ENCODE peak calls at places on chromosomes 4 and X, in four cellular contexts. C is K562, T is GM12878, D is HCT116. B is an unnamed sample.

GRCh38 chrX:20248592-20249192 is 18.0 kb downstream of the RPS6KA3 start:
- DNase-seq in T (no peak), C (no peak), D (no peak), B (no peak)

GRCh38 chr4:56570041-56570440 is 64.5 kb downstream of the ARL9 start:
- DNase-seq in C (no peak), T (no peak), D (no peak), B (no peak)

GRCh38 chrX:22314211-22314610 is 41.5 kb downstream of the CBLL2 start:
- DNase-seq in C (no peak), T (no peak), D (no peak), B (no peak)

GRCh38 chrX:77962068-77962902 is 7.2 kb downstream of the PGAM4 start:
- DNase-seq in D (no peak), T (no peak), C (no peak), B (no peak)

GRCh38 chr4:88820723-88821368 is 123.2 kb upstream of the NAP1L5 start:
- DNase-seq in C (no peak), T (no peak), D (no peak), B (no peak)

GRCh38 chrX:150547511-150548115 is 20.8 kb upstream of the MTM1 start:
- DNase-seq in C (peak), T (no peak), D (no peak), B (no peak)

GRCh38 chrX:115040417-115040816 is 23.0 kb upstream of the IL13RA2 start:
- DNase-seq in C (no peak), D (no peak), T (no peak), B (no peak)

GRCh38 chrX:132389480-132389879 is 99.4 kb downstream of the MBNL3 start:
- DNase-seq in C (no peak), T (no peak), D (no peak), B (no peak)

GRCh38 chr4:10584042-10584441 is 100.5 kb downstream of the CLNK start:
- DNase-seq in D (no peak), C (no peak), T (peak), B (no peak)

GRCh38 chr4:85491527-85491926 is 16.6 kb downstream of the ARHGAP24 start:
- DNase-seq in T (no peak), C (no peak), D (no peak), B (no peak)

GRCh38 chrX:24023972-24024664 is 2.9 kb downstream of the KLHL15 start:
- DNase-seq in C (no peak), T (no peak), D (no peak), B (no peak)

GRCh38 chr4:38166082-38166481 is 205.9 kb downstream of the PTTG2 start:
- DNase-seq in T (no peak), C (no peak), D (no peak), B (no peak)

GRCh38 chr4:107939307-107939706 is 8.0 kb downstream of the CYP2U1 start:
- DNase-seq in T (no peak), C (no peak), D (no peak), B (no peak)

GRCh38 chrX:24377911-24378468 is 17.6 kb downstream of the SUPT20HL1 start:
- DNase-seq in T (no peak), C (no peak), D (no peak), B (no peak)

GRCh38 chr4:17120761-17121160 is 222.3 kb upstream of the LDB2 start:
- DNase-seq in C (no peak), T (no peak), D (no peak), B (no peak)

GRCh38 chr4:129240816-129241215 is 144.9 kb downstream of the C4orf33 start:
- DNase-seq in D (no peak), C (no peak), T (no peak), B (no peak)

GRCh38 chr4:121696140-121696640 is 590 bp downstream of the ANXA5 start:
- DNase-seq in D (no peak), T (no peak), C (no peak), B (peak)

GRCh38 chrX:46642145-46642544 is 68.6 kb downstream of the CHST7 start:
- DNase-seq in C (no peak), T (no peak), D (no peak), B (no peak)

GRCh38 chrX:101682723-101683122 is 23.1 kb upstream of the ARMCX2 start:
- DNase-seq in D (no peak), C (no peak), T (no peak), B (no peak)

GRCh38 chr4:5399790-5400421 is 308.5 kb downstream of the EVC2 start:
- DNase-seq in C (peak), D (peak), T (no peak), B (peak)

GRCh38 chr4:3402409-3403103 is 39.2 kb upstream of the HGFAC start:
- DNase-seq in D (no peak), T (no peak), C (no peak), B (no peak)

DNA sequence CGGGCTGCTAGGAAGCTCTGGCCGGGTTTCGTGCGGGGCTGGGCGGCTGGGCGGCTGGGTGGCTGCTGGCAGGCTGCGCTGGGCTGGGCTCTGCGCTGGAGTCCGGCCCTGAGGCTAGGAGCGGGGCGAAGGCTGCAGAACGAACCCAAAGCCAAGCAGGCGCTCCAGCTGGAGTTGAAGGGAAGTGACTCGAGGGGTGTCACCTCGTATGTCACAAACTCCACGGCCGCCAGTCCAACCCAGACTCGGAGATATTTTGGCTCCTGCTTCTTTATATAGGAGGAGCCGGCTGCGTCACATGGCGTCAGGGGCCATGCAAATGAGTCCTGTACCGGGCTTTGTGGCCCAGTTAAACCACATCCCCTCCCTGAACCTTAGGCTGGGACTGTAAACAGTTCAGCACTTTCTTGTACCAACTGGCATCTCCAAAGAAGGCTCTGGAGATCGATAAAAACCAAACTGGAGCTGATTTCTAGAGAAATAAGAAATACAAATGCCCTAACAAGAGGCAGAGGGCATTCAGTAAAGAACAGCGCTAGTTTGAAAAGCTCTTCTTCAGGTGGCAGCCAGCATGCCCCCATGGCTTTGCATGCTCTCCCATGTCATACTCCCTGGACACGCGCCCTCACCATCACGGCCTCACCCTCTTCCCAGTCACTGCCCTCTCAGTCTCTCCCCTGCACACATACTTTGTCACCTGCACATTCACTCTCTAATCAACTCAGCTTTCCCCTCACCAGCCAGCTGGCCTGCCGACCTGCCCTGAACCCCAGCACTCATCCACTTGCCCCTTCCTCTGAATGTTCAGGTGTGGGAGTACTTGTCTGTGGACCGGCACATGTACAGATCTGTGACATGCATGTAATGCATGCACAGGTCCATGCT is 58.5 kb downstream of the TSC22D3 start:
- DNase-seq in D (peak), T (peak), C (no peak), B (no peak)
- TF ChIP-seq EGR1 in D (no peak), T (no peak), C (no peak), B (no peak)

DNA sequence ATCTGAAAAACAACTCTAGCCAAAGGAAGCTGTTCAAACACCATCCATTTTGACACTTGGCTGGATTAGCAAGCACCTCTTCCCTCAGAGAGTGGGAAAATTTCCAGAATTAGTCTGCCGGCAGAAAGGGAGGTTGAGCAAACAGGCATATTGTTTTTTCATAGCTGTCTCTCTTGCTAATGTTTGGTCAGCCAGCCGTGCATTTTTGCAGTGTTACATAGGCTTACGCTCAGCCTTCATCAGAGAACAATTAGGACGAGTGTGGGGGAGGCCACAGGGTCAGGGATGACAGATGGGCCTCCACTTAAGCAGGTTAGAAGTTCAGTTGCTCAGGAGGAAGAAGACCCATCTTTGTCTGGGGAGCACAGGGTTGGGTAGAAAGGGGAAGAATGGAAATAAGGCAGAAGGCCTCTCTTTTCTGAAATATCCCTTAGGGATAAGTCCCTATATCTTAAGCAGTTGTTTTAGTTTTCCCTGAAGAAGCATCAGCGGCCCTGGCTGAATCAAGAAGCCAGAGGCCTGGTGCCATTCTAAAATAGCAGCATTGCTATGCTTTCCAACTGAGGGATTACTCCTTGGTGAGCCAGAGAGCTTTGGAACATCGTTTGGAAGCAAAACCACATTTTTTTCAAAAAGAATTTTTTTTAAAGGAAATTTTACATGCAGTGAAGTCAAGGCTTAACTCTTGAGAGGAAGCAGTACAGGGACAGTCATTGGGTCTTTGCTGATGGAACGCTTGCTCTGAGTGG is 118.7 kb downstream of the SMIM20 start:
- DNase-seq in T (no peak), D (no peak), C (no peak), B (no peak)
- TF ChIP-seq EGR1 in T (no peak), D (no peak), C (no peak), B (no peak)

GRCh38 chr4:75995727-75996126 is 5.0 kb upstream of the SDAD1 start:
- DNase-seq in T (no peak), C (peak), D (peak), B (no peak)
- TF ChIP-seq EGR1 in T (no peak), C (no peak), D (no peak), B (no peak)

GRCh38 chr4:79862842-79863241 is 210.2 kb downstream of the ANTXR2 start:
- DNase-seq in D (no peak), C (no peak), T (no peak), B (no peak)
- TF ChIP-seq EGR1 in D (no peak), C (no peak), T (no peak), B (no peak)

GRCh38 chr4:140754918-140755810 is 1.0 kb downstream of the TBC1D9 start:
- DNase-seq in T (no peak), D (no peak), C (no peak), B (no peak)
- TF ChIP-seq EGR1 in T (no peak), D (no peak), C (no peak), B (no peak)

DNA sequence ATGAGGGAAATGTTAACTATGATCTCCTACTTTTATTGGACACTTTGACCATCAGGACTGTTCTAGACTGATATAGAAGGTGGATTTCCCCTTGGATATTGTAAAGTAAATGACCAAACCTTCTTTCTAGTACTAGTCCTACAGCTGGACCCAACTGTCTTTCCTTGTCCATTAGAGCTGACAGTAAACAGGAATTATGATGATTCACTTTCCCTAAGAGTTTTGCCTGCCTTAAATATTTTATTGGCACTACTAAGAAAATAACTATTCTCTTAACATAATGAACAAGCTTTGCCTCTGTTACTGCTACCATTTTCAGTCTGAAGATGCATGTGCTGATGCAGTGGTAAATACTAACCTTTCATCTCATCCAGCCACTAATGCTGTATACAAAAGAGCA is 915.4 kb downstream of the CENPC start:
- DNase-seq in D (no peak), T (no peak), C (no peak), B (no peak)
- TF ChIP-seq EGR1 in D (no peak), T (no peak), C (no peak), B (no peak)

GRCh38 chrX:149161438-149162088 is 343.5 kb downstream of the IDS start:
- DNase-seq in C (no peak), D (no peak), T (no peak), B (no peak)
- TF ChIP-seq EGR1 in C (no peak), D (no peak), T (no peak), B (no peak)

GRCh38 chrX:134604701-134605271 is 53.5 kb downstream of the PLAC1 start:
- DNase-seq in D (peak), C (no peak), T (no peak), B (no peak)
- TF ChIP-seq EGR1 in D (no peak), C (no peak), T (no peak), B (no peak)

GRCh38 chr4:159382875-159383568 is 280.1 kb downstream of the RAPGEF2 start:
- DNase-seq in T (no peak), D (no peak), C (no peak), B (peak)
- TF ChIP-seq EGR1 in T (no peak), D (no peak), C (no peak), B (no peak)

DNA sequence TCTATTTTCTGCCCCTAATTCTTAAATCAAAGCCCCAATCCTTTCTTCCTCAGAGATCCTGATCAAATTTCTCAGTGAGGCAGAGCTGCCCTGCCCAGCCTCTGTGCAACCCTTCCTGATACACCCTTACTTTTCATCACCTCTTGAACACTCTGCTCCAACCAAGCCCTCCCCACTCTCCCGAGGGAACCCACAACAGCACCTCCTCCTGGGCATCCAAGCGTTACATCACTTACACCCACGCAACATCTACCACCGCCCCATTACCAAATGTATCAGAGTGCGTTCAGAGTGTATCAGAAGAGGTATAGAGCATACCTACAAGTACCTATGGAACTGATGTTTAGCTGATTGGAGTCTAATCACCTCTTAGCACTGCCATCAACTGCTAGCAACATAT is 186.5 kb downstream of the RAP1GDS1 start:
- DNase-seq in T (no peak), D (no peak), C (no peak), B (peak)
- TF ChIP-seq EGR1 in T (no peak), D (peak), C (peak), B (peak)

B was measured in H1.